ENCODE peak calls at places on chromosomes 5 and 9, in seven cellular contexts. H, G, R, L, S, T and N are unnamed samples.

GRCh38 chr9:108434502-108434901 is 421.3 kb downstream of the ACTL7B start:
- DNase-seq in H (no peak), G (no peak), R (no peak), L (no peak), S (no peak), T (no peak), N (no peak)

GRCh38 chr9:73132034-73132776 is 19.5 kb upstream of the ANXA1 start:
- DNase-seq in H (peak), G (peak), R (peak), L (peak), S (peak), T (no peak), N (no peak)

GRCh38 chr9:119088002-119088401 is 281.2 kb downstream of the BRINP1 start:
- DNase-seq in H (no peak), G (no peak), R (no peak), L (no peak), S (no peak), T (no peak), N (no peak)

GRCh38 chr5:89293849-89294248 is 410.9 kb upstream of the MEF2C start:
- DNase-seq in H (no peak), G (no peak), R (peak), L (no peak), S (no peak), T (no peak), N (no peak)

GRCh38 chr5:40796487-40796889 is 1.7 kb downstream of the PRKAA1 start:
- DNase-seq in H (no peak), G (no peak), R (peak), L (peak), S (no peak), T (no peak), N (no peak)

GRCh38 chr5:168681556-168682183 is 102.5 kb upstream of the PANK3 start:
- DNase-seq in H (no peak), G (no peak), R (peak), L (peak), S (no peak), T (no peak), N (no peak)

GRCh38 chr5:168152660-168153059 is 138.8 kb upstream of the WWC1 start:
- DNase-seq in H (no peak), G (no peak), R (peak), L (peak), S (no peak), T (no peak), N (no peak)

GRCh38 chr5:88298425-88298824 is 29.8 kb upstream of the TMEM161B start:
- DNase-seq in H (no peak), G (no peak), R (peak), L (peak), S (no peak), T (no peak), N (no peak)

GRCh38 chr5:32709789-32710334 is 1.3 kb upstream of the NPR3 start:
- DNase-seq in H (peak), G (peak), R (peak), L (peak), S (peak), T (peak), N (no peak)
- H3K4me3 ChIP-seq in H (peak), G (peak), R (peak), L (peak), S (peak), T (peak), N (peak)

DNA sequence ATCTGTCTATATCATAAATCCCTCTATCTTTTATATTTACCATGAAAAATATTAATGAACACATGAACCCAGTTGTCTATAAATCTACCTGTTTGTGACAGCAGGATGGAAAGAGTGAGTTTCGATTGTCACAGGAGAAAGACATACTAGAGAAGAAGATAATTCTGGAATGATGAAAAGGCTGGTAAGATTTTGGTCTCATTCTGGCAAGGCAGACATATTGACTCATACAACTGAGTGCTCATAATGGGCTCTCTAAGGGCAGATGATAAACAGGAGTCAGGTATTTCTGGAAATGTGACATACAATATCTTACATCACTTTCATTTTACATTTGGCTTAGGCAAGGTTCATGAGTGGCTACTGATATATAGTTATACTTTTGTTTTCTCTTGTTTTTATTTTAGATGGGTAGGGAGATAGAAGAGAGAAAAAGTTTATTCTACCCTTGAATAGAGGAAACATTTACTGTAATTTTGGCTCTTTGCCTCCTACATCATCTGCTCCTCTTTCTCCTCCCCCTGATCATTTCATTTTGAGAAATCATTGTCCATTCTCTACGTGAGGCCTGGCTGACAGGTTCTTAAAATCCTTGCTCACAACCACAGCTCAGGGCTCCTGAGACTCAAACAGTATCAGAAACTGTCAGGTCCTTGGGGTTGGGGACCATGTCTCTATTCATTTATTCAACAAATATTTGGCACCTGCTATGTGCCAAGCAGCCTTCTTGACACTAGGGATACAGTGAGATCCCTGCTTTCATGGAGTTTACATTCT is 14.4 kb downstream of the ELOVL7 start:
- DNase-seq in H (no peak), G (no peak), R (peak), L (peak), S (peak), T (no peak), N (no peak)
- H3K4me3 ChIP-seq in H (no peak), G (no peak), R (no peak), L (no peak), S (no peak), T (no peak), N (no peak)

DNA sequence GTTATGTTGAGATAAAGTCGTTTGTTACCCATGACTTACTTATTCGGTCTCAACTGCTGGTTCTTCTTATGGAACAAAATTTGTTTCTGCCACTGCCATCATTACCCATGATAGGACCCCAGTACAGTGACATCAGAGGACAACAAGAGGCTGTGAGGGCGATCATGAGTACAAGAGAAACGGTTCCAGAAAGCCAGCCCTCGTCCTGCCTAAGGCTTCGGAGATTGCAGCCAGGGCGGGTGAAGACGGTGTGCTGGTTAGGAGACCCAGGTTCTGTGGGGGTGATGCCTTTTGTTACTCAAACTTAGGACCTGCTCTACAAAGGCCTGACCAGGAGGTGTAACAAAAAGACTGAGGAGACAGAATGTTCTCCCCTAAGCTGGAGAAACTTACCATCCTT is 10.9 kb downstream of the FYB1 start:
- DNase-seq in H (no peak), G (no peak), R (no peak), L (no peak), S (no peak), T (no peak), N (no peak)
- H3K4me3 ChIP-seq in H (no peak), G (no peak), R (no peak), L (no peak), S (no peak), T (no peak), N (no peak)

DNA sequence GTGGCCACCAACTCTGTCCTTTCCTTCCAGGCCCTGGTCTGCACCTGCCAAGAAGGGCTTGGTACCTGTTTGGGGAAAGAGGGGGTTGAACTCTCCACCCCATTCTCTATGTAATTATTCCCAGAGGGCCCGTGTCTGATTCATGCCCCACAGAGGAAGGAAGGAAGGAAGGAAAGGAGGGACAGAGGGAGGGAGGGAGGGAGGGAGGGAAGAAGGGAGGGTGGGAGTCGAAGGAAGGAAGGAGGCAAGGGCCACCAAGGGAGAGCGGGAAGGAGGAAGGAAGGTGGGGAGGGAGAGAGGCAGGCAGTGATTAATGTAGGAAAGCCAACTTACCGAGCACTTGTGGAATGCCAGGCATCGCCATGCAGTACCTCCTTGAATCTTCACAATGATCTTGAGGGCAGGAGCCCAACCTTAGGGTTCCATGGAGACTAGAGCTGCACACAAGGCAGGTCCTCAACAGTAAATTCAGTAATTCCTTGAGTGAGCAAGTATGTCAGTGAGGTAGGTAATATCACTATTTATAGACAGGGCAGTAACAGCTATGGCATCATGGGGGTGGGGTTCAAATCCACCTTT is 75.8 kb downstream of the FGF18 start:
- DNase-seq in H (no peak), G (no peak), R (no peak), L (no peak), S (no peak), T (no peak), N (no peak)
- H3K4me3 ChIP-seq in H (no peak), G (no peak), R (no peak), L (no peak), S (no peak), T (no peak), N (no peak)

DNA sequence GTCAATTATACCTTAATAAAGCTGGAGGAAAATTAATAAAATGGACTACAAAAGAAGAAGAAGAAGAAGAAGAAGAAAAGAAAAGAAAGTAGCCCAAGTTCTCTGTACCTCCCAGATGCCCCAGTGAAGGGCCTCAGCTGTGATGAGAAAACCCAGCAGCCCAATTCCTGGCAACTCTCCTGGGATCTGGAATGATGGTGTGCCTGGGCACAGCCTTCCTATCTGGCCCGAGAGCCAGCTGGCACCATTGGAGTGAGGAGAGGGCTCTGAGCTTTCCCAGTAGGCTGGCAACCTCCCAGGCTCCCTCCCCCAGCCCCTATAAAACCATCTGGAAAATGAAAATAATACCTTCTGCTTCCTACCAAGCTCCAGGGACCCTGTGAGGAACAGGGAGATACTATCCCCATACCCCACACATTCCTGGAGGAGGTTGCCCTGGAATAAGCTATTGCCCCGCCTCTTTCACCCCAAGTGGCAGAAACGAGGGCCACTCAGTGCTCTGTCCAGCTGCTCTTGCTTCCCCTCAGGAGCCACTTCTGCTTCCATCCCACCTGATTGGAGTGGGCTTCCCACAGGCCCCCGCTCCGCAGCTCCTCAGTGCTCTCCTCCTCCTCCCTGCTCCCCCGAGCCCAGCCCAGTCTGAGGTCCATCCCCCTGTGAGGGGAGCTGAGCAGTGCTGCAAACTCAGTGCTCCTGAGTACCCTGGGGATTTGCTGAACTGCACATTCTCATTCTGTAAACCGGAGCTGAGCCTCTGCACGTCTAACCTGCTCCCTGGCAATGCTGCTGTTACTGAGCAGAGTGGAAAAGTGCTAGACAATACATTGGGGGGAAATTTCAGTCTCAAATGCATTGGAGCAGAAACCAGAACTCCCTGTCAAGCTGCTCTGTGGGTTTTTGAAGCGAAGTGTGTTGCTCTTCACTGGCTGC is 74.7 kb downstream of the THBS4 start:
- DNase-seq in H (no peak), G (no peak), R (no peak), L (no peak), S (no peak), T (no peak), N (no peak)
- H3K4me3 ChIP-seq in H (no peak), G (no peak), R (no peak), L (no peak), S (no peak), T (no peak), N (no peak)